ENCODE peak calls at places on chromosomes 12 and 14, in six cellular contexts. H is stomach, F is SK-N-SH, L is suprapubic skin, J is H1, D is transverse colon. V is an unnamed sample.

GRCh38 chr14:75993567-75994041 is 8.0 kb downstream of the IFT43 start:
- DNase-seq in L (no peak), H (no peak), D (no peak), J (no peak), F (no peak), V (no peak)

GRCh38 chr12:15852383-15852782 is 29.8 kb upstream of the STRAP start:
- DNase-seq in J (no peak), H (no peak), L (no peak), F (no peak), D (no peak), V (no peak)

GRCh38 chr12:24719293-24719721 is 229.6 kb downstream of the BCAT1 start:
- DNase-seq in L (no peak), H (no peak), J (no peak), D (no peak), F (no peak), V (no peak)

GRCh38 chr12:9367201-9367600 is 159.0 kb upstream of the PZP start:
- DNase-seq in D (no peak), L (no peak), J (no peak), H (no peak), F (no peak), V (no peak)

GRCh38 chr12:106358410-106359241 is 1.1 kb downstream of the POLR3B start:
- DNase-seq in J (no peak), H (peak; percentile 34), D (peak; percentile 17), F (peak; percentile 53), L (no peak), V (no peak)

GRCh38 chr12:100295764-100296555 is 29.0 kb downstream of the SCYL2 start:
- DNase-seq in H (no peak), L (no peak), J (no peak), F (no peak), D (no peak), V (no peak)

GRCh38 chr12:15584366-15585041 is 204.7 kb downstream of the EPS8 start:
- DNase-seq in L (no peak), H (no peak), F (peak; percentile 5), D (no peak), J (no peak), V (no peak)

GRCh38 chr14:54854181-54854580 is 48.4 kb downstream of the GCH1 start:
- DNase-seq in F (no peak), D (no peak), H (no peak), J (no peak), L (no peak), V (no peak)

GRCh38 chr12:23631991-23632390 is 317.5 kb downstream of the SOX5 start:
- DNase-seq in F (no peak), J (no peak), D (no peak), H (no peak), L (no peak), V (no peak)

GRCh38 chr14:32244404-32244803 is 41.3 kb upstream of the RNU6-8 start:
- DNase-seq in D (no peak), F (no peak), H (no peak), J (no peak), L (no peak), V (no peak)

GRCh38 chr12:8629486-8630033 is 16.9 kb upstream of the AICDA start:
- DNase-seq in H (no peak), F (no peak), D (no peak), L (no peak), J (no peak), V (no peak)

GRCh38 chr14:34051966-34052657 is 101.2 kb upstream of the EGLN3 start:
- DNase-seq in H (no peak), J (no peak), L (no peak), F (no peak), D (peak; percentile 59), V (no peak)

GRCh38 chr14:69536976-69537375 is 37.7 kb downstream of the CCDC177 start:
- DNase-seq in D (no peak), J (no peak), H (no peak), L (no peak), F (no peak), V (no peak)

GRCh38 chr12:125197326-125197725 is 132.1 kb downstream of the AACS start:
- DNase-seq in L (no peak), J (no peak), D (no peak), H (no peak), F (no peak), V (no peak)

GRCh38 chr12:119036878-119037493 is 55.6 kb downstream of the SRRM4 start:
- DNase-seq in F (peak; percentile 60), J (peak; percentile 74), H (peak; percentile 31), D (peak; percentile 8), L (no peak), V (no peak)

GRCh38 chr14:73472182-73473114 is 14.1 kb upstream of the NUMB start:
- DNase-seq in J (no peak), D (no peak), H (no peak), L (no peak), F (peak; percentile 67), V (no peak)

GRCh38 chr14:69036757-69037506 is 57.8 kb upstream of the ACTN1 start:
- DNase-seq in H (no peak), J (no peak), F (no peak), D (no peak), L (no peak), V (no peak)

GRCh38 chr14:70856851-70857498 is 47.7 kb upstream of the MAP3K9 start:
- DNase-seq in F (no peak), H (no peak), J (no peak), L (no peak), D (no peak), V (no peak)

GRCh38 chr14:95725685-95726336 is 11.9 kb upstream of the TCL1A start:
- DNase-seq in L (no peak), D (no peak), J (peak; percentile 11), F (no peak), H (no peak), V (peak; percentile 75)

GRCh38 chr14:74875941-74876913 is at the start of gene PROX2:
- DNase-seq in F (no peak), D (no peak), H (no peak), L (no peak), J (no peak), V (peak; percentile 78)

GRCh38 chr14:30272848-30273563 is 286.0 kb upstream of the G2E3 start:
- DNase-seq in D (no peak), F (no peak), J (no peak), H (no peak), L (no peak), V (no peak)

GRCh38 chr12:64660237-64661018 is 50.1 kb downstream of the RASSF3 start:
- DNase-seq in F (no peak), J (no peak), H (no peak), L (no peak), D (no peak), V (no peak)

GRCh38 chr12:130254476-130255276 is 83.0 kb upstream of the PIWIL1 start:
- DNase-seq in L (no peak), H (no peak), D (no peak), J (no peak), F (no peak), V (no peak)

GRCh38 chr12:106067606-106068205 is 71.0 kb downstream of the NUAK1 start:
- DNase-seq in H (no peak), D (no peak), J (peak; percentile 16), L (peak; percentile 55), F (no peak), V (no peak)

GRCh38 chr14:69667938-69668336 is 56.5 kb downstream of the SUSD6 start:
- DNase-seq in F (no peak), H (no peak), L (no peak), J (no peak), D (no peak), V (no peak)

GRCh38 chr12:57046947-57047890 is 2.7 kb downstream of the MYO1A start:
- DNase-seq in J (no peak), H (no peak), F (no peak), D (no peak), L (no peak), V (no peak)

GRCh38 chr14:96072076-96072475 is 32.9 kb downstream of the C14orf132 start:
- DNase-seq in F (no peak), H (no peak), D (no peak), J (no peak), L (peak; percentile 29), V (peak; percentile 43)

GRCh38 chr12:104689630-104690029 is 232.9 kb downstream of the CHST11 start:
- DNase-seq in F (no peak), H (no peak), L (peak; percentile 13), J (no peak), D (no peak), V (no peak)

GRCh38 chr12:118103601-118104382 is at the start of gene VSIG10:
- DNase-seq in D (peak; percentile 89), H (peak; percentile 86), L (peak; percentile 84), J (peak; percentile 80), F (peak; percentile 95), V (peak; percentile 86)

GRCh38 chr12:11059784-11060183 is 2.3 kb downstream of the TAS2R46 start:
- DNase-seq in F (no peak), D (no peak), H (no peak), L (no peak), J (no peak), V (no peak)

GRCh38 chr14:65169351-65169750 is 67.0 kb upstream of the MAX start:
- DNase-seq in L (no peak), H (no peak), J (no peak), F (no peak), D (no peak), V (no peak)

GRCh38 chr12:108789546-108789945 is 58.2 kb upstream of the CORO1C start:
- DNase-seq in H (no peak), J (no peak), F (no peak), L (no peak), D (no peak), V (peak; percentile 46)

GRCh38 chr14:89429206-89430091 is 12.4 kb upstream of the FOXN3 start:
- DNase-seq in F (peak; percentile 28), L (no peak), H (no peak), D (peak; percentile 31), J (no peak), V (no peak)
- TF ChIP-seq POLR2AphosphoS5 in F (no peak), L (no peak), H (no peak), D (peak; percentile 45), J (no peak), V (no peak)

GRCh38 chr12:131994589-131994988 is 44.8 kb downstream of the EP400 start:
- DNase-seq in J (no peak), H (no peak), L (no peak), D (no peak), F (no peak), V (no peak)
- H3K27ac ChIP-seq in J (no peak overlapping the region), H (no peak overlapping the region), L (no peak overlapping the region), D (no peak overlapping the region), F (no peak overlapping the region), V (no peak overlapping the region)

GRCh38 chr12:2359725-2360629 is 307.2 kb downstream of the CACNA1C start:
- DNase-seq in J (no peak), L (peak; percentile 14), F (no peak), D (no peak), H (no peak), V (no peak)
- H3K27me3 ChIP-seq in J (no peaks in the 10 kb centered on the region), L (no peaks in the 10 kb centered on the region), F (no peaks in the 10 kb centered on the region), D (no peaks in the 10 kb centered on the region), H (no peaks in the 10 kb centered on the region), V (no peaks in the 10 kb centered on the region)

GRCh38 chr14:24831677-24832076 is 197.7 kb upstream of the GZMB start:
- DNase-seq in J (no peak), H (no peak), L (no peak), D (no peak), F (no peak), V (no peak)
- TF ChIP-seq POLR2AphosphoS5 in J (no peak), H (no peak), L (no peak), D (no peak), F (no peak), V (no peak)

DNA sequence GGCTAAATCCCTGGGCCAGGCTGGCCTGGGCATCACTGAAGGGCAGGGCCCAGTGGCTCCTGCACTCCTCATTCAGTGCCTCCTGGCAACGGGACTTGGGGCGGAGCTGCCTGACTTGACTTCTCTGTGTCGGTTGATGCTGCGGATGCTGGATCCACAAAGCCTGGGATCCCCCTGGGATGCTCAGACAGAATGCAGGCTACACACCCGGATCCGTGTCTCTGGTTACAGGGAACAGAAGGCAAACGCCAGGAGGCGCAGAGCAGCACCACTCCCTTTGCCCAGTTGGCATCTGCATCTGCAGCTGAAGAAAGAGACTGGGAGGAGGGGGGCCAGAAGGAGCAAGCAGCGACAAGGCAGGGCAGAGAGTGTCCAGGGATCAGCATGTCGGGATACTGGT is 154.5 kb upstream of the FKBP4 start:
- DNase-seq in F (no peak), D (peak; percentile 5), J (no peak), L (no peak), H (no peak), V (peak; percentile 67)
- H3K27ac ChIP-seq in F (no peak overlapping the region), D (no peak overlapping the region), J (no peak overlapping the region), L (no peak overlapping the region), H (no peak overlapping the region), V (peak overlapping the region; percentile 58)